ENCODE peak calls at places on chromosome 11, in nine cellular contexts. A, Z, T, S, D, N, I, H and R are unnamed samples.

GRCh38 chr11:44374001-44374400 is 64.1 kb upstream of the ALX4 start:
- DNase-seq in S (no peak), Z (no peak), D (no peak), A (no peak), N (no peak), T (no peak), H (no peak), I (no peak), R (no peak)

GRCh38 chr11:58391879-58392278 is 14.8 kb downstream of the OR5B3 start:
- DNase-seq in A (no peak), S (no peak), H (no peak), D (no peak), I (no peak), Z (peak), T (no peak), N (no peak), R (no peak)

GRCh38 chr11:62122076-62122475 is 1.7 kb upstream of the INCENP start:
- DNase-seq in A (no peak), N (no peak), S (no peak), H (no peak), D (no peak), I (no peak), T (no peak), Z (no peak), R (peak)

GRCh38 chr11:77107950-77108349 is 5.3 kb downstream of the OMP start:
- DNase-seq in T (peak), Z (peak), N (peak), D (no peak), H (peak), S (no peak), I (no peak), A (no peak), R (no peak)

GRCh38 chr11:128367573-128367972 is 219.8 kb downstream of the ETS1 start:
- DNase-seq in A (no peak), H (no peak), Z (no peak), S (peak), D (peak), I (no peak), N (no peak), T (no peak), R (peak)

GRCh38 chr11:121899534-121899933 is 216.5 kb downstream of the BLID start:
- DNase-seq in S (no peak), Z (no peak), A (no peak), T (no peak), H (no peak), I (peak), N (no peak), D (no peak), R (no peak)

GRCh38 chr11:66081505-66081904 is 11.4 kb downstream of the PACS1 start:
- DNase-seq in S (peak), H (peak), T (no peak), D (peak), Z (peak), I (no peak), N (no peak), A (peak), R (peak)

GRCh38 chr11:69371731-69372588 is 78.0 kb downstream of the MYEOV start:
- DNase-seq in I (no peak), N (no peak), S (no peak), T (no peak), H (no peak), Z (no peak), A (no peak), D (no peak), R (no peak)

GRCh38 chr11:98568011-98568410 is 452.7 kb upstream of the CNTN5 start:
- DNase-seq in S (no peak), Z (no peak), H (no peak), N (no peak), A (no peak), I (no peak), D (no peak), T (no peak), R (no peak)

GRCh38 chr11:31786996-31787685 is 24.0 kb downstream of the PAX6 start:
- DNase-seq in I (no peak), T (no peak), N (no peak), D (no peak), A (no peak), Z (no peak), H (no peak), S (no peak), R (no peak)